ENCODE peak calls at places on chromosome 14, in seven cellular contexts. D, N, R, J, H, A and W are unnamed samples. For H3K36me3, the result is how much of the 10 kb centered on the place peaks cover.

GRCh38 chr14:61334197-61334701 is 12.9 kb downstream of the PRKCH start:
- DNase-seq in D (no peak), N (no peak), R (no peak), J (no peak), H (no peak), A (no peak), W (no peak)

GRCh38 chr14:87231336-87232026 is 761.5 kb downstream of the GALC start:
- DNase-seq in D (no peak), N (no peak), R (no peak), J (peak), H (no peak), A (no peak), W (peak)

GRCh38 chr14:86787782-86788181 is 1205.2 kb downstream of the GALC start:
- DNase-seq in D (no peak), N (no peak), R (no peak), J (peak), H (no peak), A (no peak), W (no peak)

GRCh38 chr14:94571395-94571794 is 9.8 kb upstream of the SERPINA5 start:
- DNase-seq in D (no peak), N (no peak), R (no peak), J (no peak), H (no peak), A (no peak), W (no peak)

GRCh38 chr14:95233702-95234241 is 76.4 kb upstream of the DICER1 start:
- DNase-seq in D (no peak), N (peak), R (no peak), J (no peak), H (no peak), A (no peak), W (no peak)

GRCh38 chr14:76168531-76168930 is 16.8 kb downstream of the GPATCH2L start:
- DNase-seq in D (no peak), N (no peak), R (no peak), J (peak), H (no peak), A (no peak), W (peak)

GRCh38 chr14:88430976-88431375 is 45.5 kb downstream of the SPATA7 start:
- DNase-seq in D (no peak), N (no peak), R (no peak), J (no peak), H (no peak), A (no peak), W (no peak)

GRCh38 chr14:72178517-72178916 is 246.3 kb downstream of the RGS6 start:
- DNase-seq in D (no peak), N (no peak), R (no peak), J (no peak), H (no peak), A (no peak), W (no peak)

GRCh38 chr14:76498536-76498935 is 122.6 kb downstream of the ESRRB start:
- DNase-seq in D (no peak), N (no peak), R (no peak), J (no peak), H (no peak), A (no peak), W (no peak)

GRCh38 chr14:85444685-85445084 is 85.3 kb upstream of the FLRT2 start:
- DNase-seq in D (no peak), N (peak), R (no peak), J (peak), H (no peak), A (no peak), W (no peak)

GRCh38 chr14:33512201-33512600 is 438.7 kb downstream of the EGLN3 start:
- DNase-seq in D (no peak), N (no peak), R (no peak), J (no peak), H (no peak), A (no peak), W (peak)

GRCh38 chr14:104689620-104690265 is 325 bp downstream of the INF2 start:
- DNase-seq in D (no peak), N (no peak), R (no peak), J (no peak), H (no peak), A (no peak), W (no peak)

GRCh38 chr14:102525213-102526143 is 15.9 kb upstream of the ANKRD9 start:
- DNase-seq in D (no peak), N (no peak), R (peak), J (no peak), H (peak), A (peak), W (peak)

GRCh38 chr14:24279301-24280186 is 8.1 kb upstream of the RABGGTA start:
- DNase-seq in D (no peak), N (peak), R (no peak), J (no peak), H (no peak), A (no peak), W (peak)

GRCh38 chr14:74934476-74935339 is 11.6 kb upstream of the RPS6KL1 start:
- DNase-seq in D (no peak), N (peak), R (no peak), J (no peak), H (no peak), A (no peak), W (no peak)

GRCh38 chr14:103692871-103693270 is 22.4 kb downstream of the XRCC3 start:
- DNase-seq in D (no peak), N (no peak), R (no peak), J (no peak), H (no peak), A (no peak), W (no peak)

GRCh38 chr14:76887196-76887595 is 61.0 kb downstream of the LRRC74A start:
- DNase-seq in D (no peak), N (peak), R (no peak), J (no peak), H (no peak), A (no peak), W (no peak)

GRCh38 chr14:24404814-24405213 is 6.0 kb downstream of the NYNRIN start:
- DNase-seq in D (no peak), N (no peak), R (no peak), J (no peak), H (no peak), A (no peak), W (no peak)

GRCh38 chr14:99440278-99440677 is 40.4 kb downstream of the SETD3 start:
- DNase-seq in D (no peak), N (no peak), R (no peak), J (no peak), H (no peak), A (no peak), W (no peak)
- TF ChIP-seq CTCF in D (peak), N (no peak), R (no peak), J (no peak), H (no peak), A (no peak), W (no peak)

GRCh38 chr14:65348137-65348536 is 64.4 kb upstream of the FUT8 start:
- DNase-seq in D (no peak), N (no peak), R (no peak), J (no peak), H (no peak), A (no peak), W (no peak)
- H3K36me3 ChIP-seq in D (under half), N (under half), R (under half), J (under half), H (under half), A (under half), W (under half)

GRCh38 chr14:64215274-64215673 is 78.9 kb downstream of the ESR2 start:
- DNase-seq in D (no peak), N (no peak), R (no peak), J (no peak), H (no peak), A (no peak), W (no peak)
- H3K4me3 ChIP-seq in D (no peak), N (peak), R (no peak), J (no peak), H (no peak), A (no peak), W (no peak)

DNA sequence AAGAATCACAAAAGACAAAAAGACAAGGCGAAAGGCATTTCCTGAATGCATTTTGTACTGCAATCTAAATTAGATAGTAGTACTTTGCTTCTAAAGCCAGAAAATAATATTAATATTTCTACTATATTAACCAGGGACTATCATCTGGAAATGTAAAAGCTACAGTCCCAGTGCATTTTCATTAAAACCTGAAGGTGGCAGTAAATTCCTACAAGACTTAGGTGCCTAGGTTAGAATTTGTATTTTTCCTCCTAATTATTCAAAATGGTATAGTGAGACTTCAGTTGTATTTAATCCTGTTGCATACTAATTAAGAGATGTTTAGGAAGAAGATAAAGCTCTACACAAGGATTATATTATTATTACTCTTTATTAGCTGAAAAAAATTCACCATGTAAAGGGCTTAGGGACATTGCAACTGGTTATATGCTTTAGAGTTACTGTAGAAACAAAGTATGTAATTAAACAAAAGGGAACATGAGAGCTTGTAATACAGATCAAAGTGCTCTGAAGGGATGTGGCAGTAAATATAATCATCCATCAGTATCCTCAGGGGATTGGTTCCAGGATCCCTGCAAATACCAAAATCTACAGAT is 53.6 kb downstream of the BRMS1L start:
- DNase-seq in D (no peak), N (no peak), R (no peak), J (no peak), H (no peak), A (no peak), W (peak)
- TF ChIP-seq CTCF in D (peak), N (peak), R (peak), J (peak), H (peak), A (no peak), W (peak)

GRCh38 chr14:34580381-34580780 is 40.9 kb upstream of the EAPP start:
- DNase-seq in D (no peak), N (no peak), R (no peak), J (no peak), H (no peak), A (peak), W (no peak)
- H3K36me3 ChIP-seq in D (under half), N (under half), R (half or more), J (under half), H (under half), A (under half), W (under half)

GRCh38 chr14:36442824-36443241 is 77.2 kb downstream of the NKX2-1 start:
- DNase-seq in D (no peak), N (no peak), R (no peak), J (no peak), H (no peak), A (no peak), W (no peak)
- H3K4me3 ChIP-seq in D (no peak), N (no peak), R (no peak), J (no peak), H (no peak), A (no peak), W (no peak)

GRCh38 chr14:96307434-96307833 is 51.4 kb downstream of the BDKRB1 start:
- DNase-seq in D (no peak), N (no peak), R (no peak), J (no peak), H (no peak), A (no peak), W (no peak)
- TF ChIP-seq CTCF in D (peak), N (no peak), R (no peak), J (no peak), H (no peak), A (no peak), W (no peak)

DNA sequence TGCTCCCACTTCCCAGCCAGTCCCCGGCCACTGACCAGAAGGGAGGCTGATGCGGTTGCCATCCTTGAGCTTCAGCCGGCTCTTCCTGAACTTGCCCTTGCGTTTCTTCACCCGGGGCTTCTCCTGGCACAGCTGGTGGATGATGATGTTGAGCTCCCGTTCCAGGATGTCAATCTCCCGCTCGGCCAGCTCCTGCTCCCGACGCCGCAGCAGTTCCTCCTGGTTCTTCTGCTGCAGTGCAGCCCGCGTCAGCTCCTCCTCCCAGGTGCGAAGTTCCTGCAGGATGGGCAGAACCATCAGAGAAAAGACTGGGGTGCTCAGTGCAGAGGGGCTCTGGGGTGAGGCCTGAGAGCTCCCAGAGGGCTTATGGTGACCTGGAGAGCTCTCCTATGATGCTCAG is 67.0 kb downstream of the MAP3K9 start:
- DNase-seq in D (no peak), N (no peak), R (no peak), J (no peak), H (no peak), A (no peak), W (no peak)
- H3K36me3 ChIP-seq in D (under half), N (under half), R (under half), J (under half), H (under half), A (under half), W (under half)

GRCh38 chr14:89617142-89617460 is 200.1 kb upstream of the FOXN3 start:
- DNase-seq in D (no peak), N (no peak), R (no peak), J (no peak), H (no peak), A (no peak), W (no peak)
- H3K4me3 ChIP-seq in D (no peak), N (peak), R (peak), J (no peak), H (peak), A (no peak), W (no peak)